ENCODE peak calls at places on chromosomes 13 and 19, in six cellular contexts. P, K, M, F, G and W are unnamed samples.

GRCh38 chr13:48866204-48866603 is 109.5 kb upstream of the FNDC3A start:
- DNase-seq in K (no peak), P (no peak), M (no peak), F (no peak), G (no peak), W (no peak)

GRCh38 chr19:19460761-19461265 is 54.5 kb downstream of the TSSK6 start:
- DNase-seq in F (peak), K (peak), G (peak), P (peak), M (peak), W (peak)

GRCh38 chr19:47507924-47508553 is 6.8 kb downstream of the NAPA start:
- DNase-seq in P (no peak), F (no peak), M (no peak), G (no peak), K (no peak), W (no peak)

GRCh38 chr13:99018418-99019180 is 40.7 kb upstream of the DOCK9 start:
- DNase-seq in F (no peak), M (no peak), G (no peak), P (no peak), K (no peak), W (no peak)

GRCh38 chr13:66405908-66406802 is 824.0 kb downstream of the PCDH9 start:
- DNase-seq in M (no peak), G (no peak), P (no peak), F (no peak), K (no peak), W (no peak)

GRCh38 chr13:47076536-47076935 is 179.7 kb upstream of the HTR2A start:
- DNase-seq in K (no peak), F (no peak), G (no peak), P (no peak), M (no peak), W (no peak)

GRCh38 chr13:47679391-47679790 is 321.7 kb downstream of the SUCLA2 start:
- DNase-seq in G (no peak), K (no peak), F (no peak), P (no peak), M (no peak), W (no peak)

GRCh38 chr13:77737583-77738200 is 40.2 kb downstream of the SLAIN1 start:
- DNase-seq in M (no peak), K (no peak), P (no peak), G (no peak), F (no peak), W (no peak)

GRCh38 chr13:106105153-106105552 is 430.3 kb downstream of the EFNB2 start:
- DNase-seq in G (no peak), F (no peak), P (no peak), M (no peak), K (no peak), W (no peak)

GRCh38 chr19:28042516-28042915 is 1170.4 kb downstream of the UQCRFS1 start:
- DNase-seq in M (no peak), F (no peak), G (no peak), K (no peak), P (no peak), W (no peak)

GRCh38 chr19:51702754-51703654 is 9.9 kb downstream of the SPACA6 start:
- DNase-seq in P (peak), G (peak), K (no peak), F (peak), M (no peak), W (no peak)

GRCh38 chr19:47561440-47562045 is 11.4 kb downstream of the ZNF541 start:
- DNase-seq in M (no peak), G (no peak), K (no peak), F (no peak), P (no peak), W (no peak)

GRCh38 chr13:94700536-94700935 is 11.8 kb downstream of the SOX21 start:
- DNase-seq in P (no peak), M (no peak), G (no peak), K (no peak), F (no peak), W (no peak)

GRCh38 chr19:12952488-12953455 is 4.3 kb downstream of the GADD45GIP1 start:
- DNase-seq in M (no peak), K (no peak), P (no peak), G (no peak), F (no peak), W (no peak)

GRCh38 chr19:46697142-46697960 is 19.6 kb downstream of the PRKD2 start:
- DNase-seq in F (peak), P (peak), K (no peak), G (peak), M (no peak), W (no peak)

GRCh38 chr13:45827318-45827717 is 24.2 kb downstream of the SIAH3 start:
- DNase-seq in M (no peak), F (no peak), G (peak), K (no peak), P (no peak), W (no peak)

GRCh38 chr13:111259058-111259457 is 61.4 kb upstream of the TEX29 start:
- DNase-seq in F (no peak), M (no peak), G (no peak), P (no peak), K (no peak), W (no peak)

GRCh38 chr13:27960362-27961226 is 8.5 kb downstream of the CDX2 start:
- DNase-seq in F (peak), G (peak), K (no peak), P (peak), M (no peak), W (no peak)